ENCODE peak calls at places on chromosome 20, in five cellular contexts. B is COR-L47; C is amniotic stem cell; W is stimulated activated naive CD8-positive, alpha-beta T cell treated with anti-CD3 and anti-CD28 coated beads, Interleukin-15, Interleukin-2, amounts not matched to agents 100 U/mL and 50 U/mL, for 24 hours; Q is Caki2. K is an unnamed sample.

GRCh38 chr20:50321797-50322480 is 131.3 kb downstream of the CEBPB start:
- DNase-seq in B (no peak), C (no peak), W (no peak), Q (no peak), K (no peak)

GRCh38 chr20:44080646-44081267 is 106.2 kb downstream of the JPH2 start:
- DNase-seq in B (no peak), C (peak), W (peak), Q (peak), K (peak)

GRCh38 chr20:20237093-20237959 is 130.6 kb upstream of the INSM1 start:
- DNase-seq in B (peak), C (no peak), W (peak), Q (peak), K (no peak)

GRCh38 chr20:34299925-34300806 is 3.0 kb downstream of the AHCY start:
- DNase-seq in B (no peak), C (no peak), W (no peak), Q (peak), K (no peak)

GRCh38 chr20:16555754-16556153 is 17.5 kb downstream of the KIF16B start:
- DNase-seq in B (no peak), C (no peak), W (no peak), Q (no peak), K (no peak)

GRCh38 chr20:20528896-20529295 is 161.0 kb downstream of the INSM1 start:
- DNase-seq in B (no peak), C (no peak), W (no peak), Q (no peak), K (no peak)

GRCh38 chr20:37627767-37628130 is 66.1 kb upstream of the CTNNBL1 start:
- DNase-seq in B (no peak), C (no peak), W (no peak), Q (no peak), K (no peak)

GRCh38 chr20:63775096-63775978 is 35.8 kb downstream of the SLC2A4RG start:
- DNase-seq in B (no peak), C (no peak), W (peak), Q (no peak), K (no peak)

GRCh38 chr20:38979842-38980241 is 17.7 kb downstream of the DHX35 start:
- DNase-seq in B (no peak), C (no peak), W (no peak), Q (no peak), K (no peak)

GRCh38 chr20:2911200-2911599 is 37.9 kb downstream of the PTPRA start:
- DNase-seq in B (no peak), C (no peak), W (no peak), Q (no peak), K (no peak)

K was measured in HFF-Myc.